ENCODE peak calls at places on chromosomes 11 and 22, in four cellular contexts. T is brain pericyte, O is Calu3, Y is brain microvascular endothelial cell. G is an unnamed sample.

GRCh38 chr22:39309881-39310714 is 9.3 kb downstream of the RPL3 start:
- DNase-seq in O (no peak), Y (peak; percentile 53), T (no peak), G (no peak)

GRCh38 chr22:45887202-45888131 is 89.5 kb downstream of the WNT7B start:
- DNase-seq in Y (no peak), O (peak; percentile 96), T (no peak), G (no peak)

GRCh38 chr11:76629133-76629852 is 41.3 kb downstream of the LRRC32 start:
- DNase-seq in Y (peak; percentile 78), O (no peak), T (no peak), G (peak; percentile 94)

GRCh38 chr11:129846508-129847335 is 31.1 kb downstream of the TMEM45B start:
- DNase-seq in Y (peak; percentile 95), O (peak; percentile 36), T (peak; percentile 25), G (no peak)

GRCh38 chr11:19861171-19861570 is 148.5 kb downstream of the NAV2 start:
- DNase-seq in T (no peak), Y (peak; percentile 32), O (no peak), G (peak; percentile 90)

GRCh38 chr22:19877626-19878339 is 23.1 kb upstream of the GNB1L start:
- DNase-seq in O (no peak), Y (peak; percentile 53), T (no peak), G (no peak)

GRCh38 chr11:7196396-7197146 is 55.1 kb upstream of the SYT9 start:
- DNase-seq in O (no peak), T (no peak), Y (no peak), G (no peak)

GRCh38 chr11:68841718-68842426 is at the start of gene CPT1A:
- DNase-seq in O (peak; percentile 86), T (no peak), Y (no peak), G (peak; percentile 62)

GRCh38 chr11:65843811-65844210 is 10.0 kb downstream of the SNX32 start:
- DNase-seq in Y (no peak), O (no peak), T (no peak), G (no peak)

GRCh38 chr22:35539910-35540599 is 576 bp upstream of the RASD2 start:
- DNase-seq in Y (no peak), O (peak; percentile 73), T (no peak), G (no peak)

GRCh38 chr22:46406791-46407190 is 71.3 kb downstream of the TRMU start:
- DNase-seq in T (no peak), O (no peak), Y (no peak), G (no peak)

GRCh38 chr11:72773291-72773690 is 20.6 kb downstream of the STARD10 start:
- DNase-seq in Y (peak; percentile 91), T (no peak), O (no peak), G (peak; percentile 12)

GRCh38 chr11:9662273-9662672 is 1.6 kb upstream of the SWAP70 start:
- DNase-seq in Y (no peak), T (no peak), O (no peak), G (no peak)

GRCh38 chr11:13462311-13462927 is 603 bp downstream of the BTBD10 start:
- DNase-seq in Y (peak; percentile 33), T (no peak), O (peak; percentile 66), G (peak; percentile 49)

GRCh38 chr22:48749555-48750227 is 1078.0 kb downstream of the BRD1 start:
- DNase-seq in O (no peak), T (no peak), Y (no peak), G (no peak)

GRCh38 chr11:121717296-121717695 is 264.5 kb upstream of the SORL1-AS1 start:
- DNase-seq in O (no peak), T (no peak), Y (no peak), G (no peak)

GRCh38 chr22:24809331-24809730 is 3.3 kb downstream of the SGSM1 start:
- DNase-seq in T (no peak), Y (no peak), O (no peak), G (no peak)

GRCh38 chr11:74255741-74256369 is 55.6 kb downstream of the P4HA3 start:
- DNase-seq in Y (peak; percentile 21), O (peak; percentile 37), T (peak; percentile 15), G (peak; percentile 81)

GRCh38 chr11:66889974-66890373 is 33.1 kb downstream of the LRFN4 start:
- DNase-seq in O (no peak), T (no peak), Y (no peak), G (no peak)

GRCh38 chr11:61930936-61931335 is 13.6 kb upstream of the RAB3IL1 start:
- DNase-seq in T (no peak), O (no peak), Y (no peak), G (no peak)

GRCh38 chr22:19136915-19137314 is 5.8 kb downstream of the TSSK2 start:
- DNase-seq in O (no peak), Y (no peak), T (no peak), G (no peak)

GRCh38 chr11:68663482-68664010 is 20.8 kb upstream of the GAL start:
- DNase-seq in Y (no peak), T (no peak), O (no peak), G (no peak)

GRCh38 chr11:12274056-12274455 is 103.3 kb upstream of the PARVA start:
- DNase-seq in T (no peak), O (no peak), Y (no peak), G (no peak)

GRCh38 chr11:35664977-35665441 is 2.4 kb downstream of the TRIM44 start:
- DNase-seq in O (no peak), T (no peak), Y (no peak), G (no peak)

GRCh38 chr11:69630009-69630870 is 10.7 kb upstream of the CCND1 start:
- DNase-seq in Y (peak; percentile 52), O (no peak), T (no peak), G (peak; percentile 17)

GRCh38 chr11:85953491-85954143 is 98.4 kb downstream of the CCDC83 start:
- DNase-seq in O (no peak), T (no peak), Y (peak; percentile 22), G (no peak)

GRCh38 chr22:35561796-35562526 is 21.3 kb downstream of the RASD2 start:
- DNase-seq in O (peak; percentile 38), Y (peak; percentile 80), T (no peak), G (no peak)

GRCh38 chr11:101030015-101030414 is 99.6 kb downstream of the PGR start:
- DNase-seq in O (no peak), Y (no peak), T (no peak), G (no peak)

GRCh38 chr22:33272180-33272579 is 214.0 kb upstream of the SYN3 start:
- DNase-seq in O (no peak), Y (no peak), T (no peak), G (no peak)

GRCh38 chr22:47795477-47796127 is 1033.2 kb downstream of the TBC1D22A start:
- DNase-seq in Y (no peak), T (no peak), O (no peak), G (no peak)

GRCh38 chr22:32613773-32614172 is 139.2 kb downstream of the FBXO7 start:
- DNase-seq in T (no peak), O (no peak), Y (no peak), G (no peak)

GRCh38 chr11:61580292-61580888 is 486 bp downstream of the SYT7 start:
- DNase-seq in O (peak; percentile 49), T (no peak), Y (no peak), G (no peak)

GRCh38 chr22:39176067-39176621 is 23.7 kb upstream of the CBX7 start:
- DNase-seq in Y (peak; percentile 39), O (peak; percentile 79), T (no peak), G (peak; percentile 78)

GRCh38 chr11:36500315-36500721 is 9.8 kb downstream of the TRAF6 start:
- DNase-seq in Y (peak; percentile 94), O (peak; percentile 47), T (peak; percentile 37), G (peak; percentile 89)

GRCh38 chr22:20141186-20142077 is 9.4 kb downstream of the CCDC188 start:
- DNase-seq in Y (peak; percentile 48), O (no peak), T (no peak), G (no peak)

GRCh38 chr22:49576241-49577141 is 251.2 kb downstream of the BRD1 start:
- DNase-seq in T (peak; percentile 8), O (no peak), Y (no peak), G (no peak)